ENCODE peak calls at places on chromosomes 7 and 10, in nine cellular contexts. R is ovary, D is HCT116, S is prostate gland, X is foreskin keratinocyte, Z is GM12865, P is neural crest cell, Q is cardiac muscle cell, G is omental fat pad. M is an unnamed sample.

GRCh38 chr10:79399242-79399831 is 46.1 kb downstream of the ZCCHC24 start:
- DNase-seq in S (peak; percentile 68), Z (no peak), X (no peak), G (peak; percentile 64), Q (peak; percentile 76), P (peak; percentile 44), D (no peak), R (peak; percentile 92), M (no peak)

GRCh38 chr7:84686373-84686772 is 491.8 kb upstream of the SEMA3A start:
- DNase-seq in D (no peak), X (no peak), Q (no peak), P (no peak), G (no peak), Z (no peak), R (no peak), S (no peak), M (no peak)

GRCh38 chr7:33444501-33444900 is 315.1 kb downstream of the BBS9 start:
- DNase-seq in R (peak; percentile 17), X (no peak), Q (no peak), Z (no peak), P (no peak), S (no peak), G (no peak), D (no peak), M (no peak)

GRCh38 chr10:110029448-110029847 is 21.7 kb downstream of the ADD3 start:
- DNase-seq in Z (no peak), Q (no peak), P (no peak), X (no peak), D (no peak), S (no peak), R (no peak), G (no peak), M (no peak)

GRCh38 chr10:49311562-49312236 is 12.7 kb downstream of the C10orf71 start:
- DNase-seq in S (no peak), Q (no peak), P (no peak), Z (no peak), D (no peak), R (no peak), G (no peak), X (no peak), M (no peak)

GRCh38 chr10:71727429-71728217 is 8.0 kb upstream of the C10orf105 start:
- DNase-seq in G (no peak), Q (peak; percentile 63), S (peak; percentile 62), X (no peak), R (peak; percentile 84), P (no peak), Z (peak; percentile 94), D (no peak), M (no peak)

GRCh38 chr7:130303982-130304381 is 11.0 kb downstream of the CPA4 start:
- DNase-seq in D (no peak), P (no peak), Q (no peak), G (no peak), R (no peak), S (no peak), Z (no peak), X (no peak), M (no peak)

GRCh38 chr10:55368467-55368866 is 567.4 kb upstream of the PCDH15 start:
- DNase-seq in D (no peak), X (no peak), S (no peak), Q (no peak), Z (no peak), G (no peak), R (no peak), P (no peak), M (no peak)

GRCh38 chr7:33639552-33640197 is 265.7 kb upstream of the BMPER start:
- DNase-seq in R (no peak), Z (no peak), G (no peak), Q (no peak), P (no peak), D (no peak), S (no peak), X (no peak), M (no peak)

GRCh38 chr10:103648951-103649532 is 155.5 kb downstream of the NEURL1 start:
- DNase-seq in R (peak; percentile 71), P (no peak), D (no peak), Z (no peak), S (no peak), Q (no peak), X (no peak), G (no peak), M (no peak)

GRCh38 chr7:67398916-67399315 is 402.3 kb downstream of the TYW1 start:
- DNase-seq in X (no peak), S (no peak), Q (no peak), R (no peak), P (no peak), Z (no peak), G (no peak), D (no peak), M (no peak)

GRCh38 chr10:99412100-99412499 is 18.3 kb downstream of the GOT1 start:
- DNase-seq in Z (no peak), S (no peak), R (no peak), P (no peak), Q (no peak), G (no peak), D (no peak), X (no peak), M (no peak)

GRCh38 chr10:78300526-78300925 is 266.9 kb downstream of the RPS24 start:
- DNase-seq in Q (no peak), G (no peak), R (no peak), D (no peak), P (no peak), X (no peak), Z (no peak), S (no peak), M (no peak)

GRCh38 chr10:78301481-78301880 is 267.8 kb downstream of the RPS24 start:
- DNase-seq in X (no peak), Z (no peak), P (no peak), S (no peak), D (no peak), Q (no peak), R (no peak), G (no peak), M (no peak)

GRCh38 chr10:78302739-78302988 is 269.0 kb downstream of the RPS24 start:
- DNase-seq in X (no peak), P (no peak), S (no peak), Z (no peak), D (no peak), G (no peak), R (no peak), Q (no peak), M (no peak)

GRCh38 chr10:78302989-78303854 is 269.6 kb downstream of the RPS24 start:
- DNase-seq in D (peak; percentile 85), X (peak; percentile 72), S (peak; percentile 90), R (peak; percentile 96), Q (peak; percentile 96), Z (peak; percentile 95), G (peak; percentile 82), P (peak; percentile 98), M (peak; percentile 99)

GRCh38 chr10:78301891-78302738 is 268.5 kb downstream of the RPS24 start:
- DNase-seq in X (peak; percentile 8), D (no peak), G (no peak), Q (peak; percentile 57), P (no peak), Z (no peak), S (no peak), R (no peak), M (no peak)
- TF ChIP-seq CTCF in X (peak; percentile 30), D (peak; percentile 35), G (no peak), Q (peak; percentile 23), P (no peak), Z (no peak), S (no peak), R (no peak), M (no peak)

GRCh38 chr7:100604976-100605911 is 3.1 kb downstream of the PCOLCE start:
- DNase-seq in G (no peak), R (peak; percentile 72), D (no peak), Z (no peak), Q (peak; percentile 51), P (no peak), S (no peak), X (no peak), M (peak; percentile 54)

GRCh38 chr7:100602889-100603696 is 930 bp downstream of the PCOLCE start:
- DNase-seq in S (no peak), Q (peak; percentile 76), R (peak; percentile 89), P (peak; percentile 35), X (no peak), Z (no peak), D (no peak), G (no peak), M (no peak)

GRCh38 chr7:100606313-100606712 is 4.2 kb downstream of the PCOLCE start:
- DNase-seq in X (no peak), G (no peak), Q (no peak), R (no peak), Z (no peak), P (no peak), D (no peak), S (no peak), M (no peak)

GRCh38 chr7:100603697-100604077 is 1.5 kb downstream of the PCOLCE start:
- DNase-seq in R (no peak), P (no peak), G (no peak), D (no peak), Z (no peak), Q (peak; percentile 42), X (no peak), S (no peak), M (no peak)

DNA sequence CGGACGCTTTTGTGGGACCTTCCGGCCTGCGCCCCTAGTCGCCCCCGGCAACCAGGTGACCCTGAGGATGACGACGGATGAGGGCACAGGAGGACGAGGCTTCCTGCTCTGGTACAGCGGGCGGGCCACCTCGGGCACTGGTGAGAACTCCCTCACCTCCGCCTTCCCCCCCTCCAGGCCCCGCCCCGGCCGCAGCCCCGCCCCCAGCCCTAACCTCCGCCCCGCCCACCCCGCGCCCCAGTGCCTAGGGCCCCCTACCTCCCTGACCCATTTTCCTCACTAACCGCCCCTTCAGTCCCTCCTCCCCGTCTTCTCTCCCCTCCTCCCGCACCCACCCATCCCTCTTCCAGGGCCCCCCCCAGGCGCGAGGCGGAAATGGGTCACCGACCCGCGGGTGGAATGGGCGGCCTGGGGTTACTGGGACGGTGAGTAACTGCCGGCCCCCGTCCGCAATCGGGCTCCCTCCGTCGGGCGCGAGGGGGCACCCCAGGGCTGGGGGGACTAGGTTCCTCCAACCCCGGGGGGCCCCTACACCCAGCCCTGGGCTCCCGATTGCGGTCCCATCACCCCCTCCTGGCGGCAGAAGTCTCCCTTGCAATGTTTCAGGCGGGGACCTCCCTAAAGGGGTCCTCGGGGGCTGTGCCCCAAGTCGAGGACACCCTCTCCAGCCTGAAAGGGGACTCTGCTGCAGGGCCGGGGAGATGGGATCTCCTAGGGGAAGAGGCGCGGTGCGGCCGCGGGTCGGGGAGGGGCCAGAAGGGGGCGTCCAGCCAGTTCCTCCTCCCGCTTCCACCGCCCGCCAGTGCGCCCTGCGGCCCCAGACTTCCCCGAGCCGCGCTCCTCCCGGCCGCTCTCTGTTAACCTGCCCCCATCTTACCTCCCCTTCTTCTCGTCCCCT is 2.2 kb downstream of the PCOLCE start:
- DNase-seq in Z (peak; percentile 75), G (no peak), Q (peak; percentile 80), S (peak; percentile 54), R (peak; percentile 87), D (no peak), P (peak; percentile 67), X (peak; percentile 42), M (peak; percentile 86)
- TF ChIP-seq CTCF in Z (peak; percentile 35), G (peak; percentile 49), Q (peak; percentile 54), S (peak; percentile 44), R (no peak), D (no peak), P (peak; percentile 56), X (peak; percentile 57), M (peak; percentile 54)

GRCh38 chr7:141497391-141497790 is 53.8 kb upstream of the AGK start:
- DNase-seq in Z (no peak), Q (no peak), G (no peak), D (no peak), R (no peak), S (no peak), X (no peak), P (no peak), M (no peak)
- TF ChIP-seq CTCF in Z (no peak), Q (no peak), G (no peak), D (no peak), R (no peak), S (no peak), X (no peak), P (no peak), M (no peak)

GRCh38 chr10:112559328-112559727 is 112.3 kb downstream of the VTI1A start:
- DNase-seq in D (no peak), P (no peak), R (no peak), S (no peak), Q (no peak), G (no peak), X (no peak), Z (no peak), M (no peak)
- TF ChIP-seq CTCF in D (no peak), P (no peak), R (no peak), S (no peak), Q (no peak), G (no peak), X (no peak), Z (no peak), M (no peak)